ENCODE peak calls at places on chromosomes 2 and 18, in four cellular contexts. E is tibial artery, L is GM13976, J is A549. V is an unnamed sample.
A peak's percentile ranks its signal among the peaks of the same experiment; 100 is the strongest.

GRCh38 chr2:13572466-13572865 is 855.7 kb downstream of the TRIB2 start:
- DNase-seq in L (no peak), J (no peak), E (no peak), V (no peak)

GRCh38 chr2:204027105-204027504 is 90.5 kb downstream of the ICOS start:
- DNase-seq in E (no peak), J (no peak), L (peak; percentile 15), V (no peak)

GRCh38 chr2:106034325-106034724 is 159.8 kb downstream of the UXS1 start:
- DNase-seq in L (no peak), J (peak; percentile 27), E (no peak), V (no peak)

GRCh38 chr2:181813963-181814565 is 77.5 kb upstream of the ITPRID2 start:
- DNase-seq in E (peak; percentile 23), L (no peak), J (peak; percentile 44), V (no peak)

GRCh38 chr2:121192576-121192975 is 92.4 kb downstream of the TFCP2L1 start:
- DNase-seq in L (no peak), E (no peak), J (no peak), V (no peak)

GRCh38 chr2:35343135-35343534 is 1012.4 kb upstream of the CRIM1 start:
- DNase-seq in J (peak; percentile 29), L (no peak), E (no peak), V (no peak)

GRCh38 chr2:216492951-216493685 is 5.5 kb upstream of the RPL37A start:
- DNase-seq in J (no peak), L (no peak), E (no peak), V (no peak)

GRCh38 chr2:122105885-122106221 is 350.4 kb downstream of the TSN start:
- DNase-seq in J (no peak), E (no peak), L (no peak), V (no peak)

GRCh38 chr2:47783491-47784330 is 766 bp downstream of the MSH6 start:
- DNase-seq in E (peak; percentile 44), L (peak; percentile 84), J (peak; percentile 82), V (no peak)

GRCh38 chr2:168490015-168490874 is 34.2 kb downstream of the CERS6 start:
- DNase-seq in L (peak; percentile 52), E (no peak), J (peak; percentile 38), V (no peak)

GRCh38 chr2:170354855-170355649 is 177.1 kb downstream of the MYO3B start:
- DNase-seq in L (no peak), E (no peak), J (no peak), V (no peak)

GRCh38 chr2:150036622-150037021 is 449.0 kb upstream of the MMADHC start:
- DNase-seq in E (no peak), L (no peak), J (no peak), V (no peak)

GRCh38 chr2:132953771-132954170 is 283.8 kb upstream of the LYPD1 start:
- DNase-seq in J (no peak), L (no peak), E (no peak), V (no peak)

GRCh38 chr18:2482711-2483475 is 88.4 kb downstream of the METTL4 start:
- DNase-seq in L (no peak), E (no peak), J (no peak), V (no peak)

GRCh38 chr18:78693429-78693828 is 286.2 kb upstream of the SALL3 start:
- DNase-seq in J (no peak), E (no peak), L (no peak), V (no peak)

GRCh38 chr2:205629021-205629817 is 53.1 kb upstream of the NRP2 start:
- DNase-seq in E (no peak), L (no peak), J (no peak), V (no peak)

GRCh38 chr2:207149253-207150213 is 16.2 kb downstream of the KLF7 start:
- DNase-seq in L (no peak), J (no peak), E (no peak), V (no peak)

GRCh38 chr2:135817946-135818345 is 19.0 kb downstream of the LCT start:
- DNase-seq in L (no peak), J (no peak), E (no peak), V (no peak)

GRCh38 chr2:135821190-135821589 is 15.8 kb downstream of the LCT start:
- DNase-seq in E (no peak), J (no peak), L (no peak), V (no peak)

GRCh38 chr2:135820003-135820618 is 16.9 kb downstream of the LCT start:
- DNase-seq in L (peak; percentile 82), J (no peak), E (no peak), V (no peak)

GRCh38 chr2:135817466-135817865 is 19.5 kb downstream of the LCT start:
- DNase-seq in L (no peak), E (no peak), J (no peak), V (no peak)

DNA sequence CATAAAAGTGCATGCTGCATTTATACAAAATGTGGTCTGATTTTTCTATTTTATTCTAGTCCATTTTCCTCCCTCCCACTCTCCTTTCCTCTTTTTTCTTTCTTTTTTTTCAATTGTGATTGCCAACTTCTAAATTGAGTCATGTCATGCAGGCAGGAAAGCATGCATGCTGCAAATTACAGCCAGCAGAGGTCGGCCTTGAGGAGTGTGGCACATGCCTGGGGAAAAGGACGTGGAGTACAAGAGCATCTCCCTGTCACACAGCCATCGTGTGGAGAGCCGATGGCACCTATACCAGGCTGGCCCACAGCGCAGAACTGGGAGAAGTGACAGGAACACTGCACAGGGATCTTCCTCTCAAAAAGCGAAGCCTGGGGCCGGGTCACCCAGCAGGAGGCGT is 17.8 kb downstream of the LCT start:
- DNase-seq in J (peak; percentile 47), E (no peak), L (no peak), V (no peak)
- TF ChIP-seq CTCF in J (peak; percentile 39), E (no peak), L (peak; percentile 22), V (peak; percentile 33)

GRCh38 chr2:152500336-152500735 is 165.4 kb downstream of the FMNL2 start:
- DNase-seq in E (no peak), L (no peak), J (no peak), V (no peak)
- TF ChIP-seq CTCF in E (no peak), L (no peak), J (no peak), V (no peak)

GRCh38 chr2:136874258-136874657 is 108.9 kb downstream of the THSD7B start:
- DNase-seq in L (no peak), J (peak; percentile 11), E (no peak), V (no peak)
- TF ChIP-seq CTCF in L (no peak), J (no peak), E (no peak), V (peak; percentile 28)

GRCh38 chr2:237315170-237315880 is 98.6 kb downstream of the COL6A3 start:
- DNase-seq in J (no peak), L (no peak), E (peak; percentile 90), V (peak; percentile 94)
- TF ChIP-seq CTCF in J (no peak), L (no peak), E (peak; percentile 63), V (peak; percentile 52)

DNA sequence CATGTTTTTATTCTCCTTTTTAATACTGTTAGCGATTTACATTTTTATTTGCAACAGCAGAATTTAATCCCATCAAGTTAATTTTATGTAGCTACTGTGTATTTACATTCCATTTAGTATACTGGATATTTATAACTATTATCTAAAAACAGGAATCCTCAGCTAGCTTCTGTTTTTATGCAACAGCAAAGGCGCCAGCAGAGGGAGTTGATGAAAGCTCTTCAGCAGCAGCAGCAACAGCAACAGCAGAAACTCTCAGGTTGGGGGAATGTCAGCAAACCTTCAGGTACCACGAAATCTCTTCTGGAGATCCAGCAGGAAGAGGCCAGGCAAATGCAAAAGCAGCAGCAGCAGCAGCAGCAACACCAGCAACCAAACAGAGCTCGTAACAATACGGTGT is 26.2 kb upstream of the SNORC start:
- DNase-seq in J (no peak), E (no peak), L (no peak), V (no peak)
- TF ChIP-seq CTCF in J (peak; percentile 32), E (no peak), L (no peak), V (no peak)

GRCh38 chr2:69639246-69639645 is 4.3 kb downstream of the AAK1 start:
- DNase-seq in J (no peak), L (no peak), E (no peak), V (no peak)
- TF ChIP-seq CTCF in J (no peak), L (no peak), E (no peak), V (no peak)

GRCh38 chr2:171718720-171719119 is 31.5 kb downstream of the DYNC1I2 start:
- DNase-seq in L (peak; percentile 36), E (no peak), J (no peak), V (no peak)

GRCh38 chr2:171726841-171727460 is 39.7 kb downstream of the DYNC1I2 start:
- DNase-seq in E (no peak), J (no peak), L (no peak), V (peak; percentile 29)

GRCh38 chr2:171728989-171729951 is 42.0 kb downstream of the DYNC1I2 start:
- DNase-seq in L (no peak), J (no peak), E (no peak), V (no peak)

GRCh38 chr2:171729952-171730317 is 42.7 kb downstream of the DYNC1I2 start:
- DNase-seq in J (no peak), L (no peak), E (no peak), V (no peak)

DNA sequence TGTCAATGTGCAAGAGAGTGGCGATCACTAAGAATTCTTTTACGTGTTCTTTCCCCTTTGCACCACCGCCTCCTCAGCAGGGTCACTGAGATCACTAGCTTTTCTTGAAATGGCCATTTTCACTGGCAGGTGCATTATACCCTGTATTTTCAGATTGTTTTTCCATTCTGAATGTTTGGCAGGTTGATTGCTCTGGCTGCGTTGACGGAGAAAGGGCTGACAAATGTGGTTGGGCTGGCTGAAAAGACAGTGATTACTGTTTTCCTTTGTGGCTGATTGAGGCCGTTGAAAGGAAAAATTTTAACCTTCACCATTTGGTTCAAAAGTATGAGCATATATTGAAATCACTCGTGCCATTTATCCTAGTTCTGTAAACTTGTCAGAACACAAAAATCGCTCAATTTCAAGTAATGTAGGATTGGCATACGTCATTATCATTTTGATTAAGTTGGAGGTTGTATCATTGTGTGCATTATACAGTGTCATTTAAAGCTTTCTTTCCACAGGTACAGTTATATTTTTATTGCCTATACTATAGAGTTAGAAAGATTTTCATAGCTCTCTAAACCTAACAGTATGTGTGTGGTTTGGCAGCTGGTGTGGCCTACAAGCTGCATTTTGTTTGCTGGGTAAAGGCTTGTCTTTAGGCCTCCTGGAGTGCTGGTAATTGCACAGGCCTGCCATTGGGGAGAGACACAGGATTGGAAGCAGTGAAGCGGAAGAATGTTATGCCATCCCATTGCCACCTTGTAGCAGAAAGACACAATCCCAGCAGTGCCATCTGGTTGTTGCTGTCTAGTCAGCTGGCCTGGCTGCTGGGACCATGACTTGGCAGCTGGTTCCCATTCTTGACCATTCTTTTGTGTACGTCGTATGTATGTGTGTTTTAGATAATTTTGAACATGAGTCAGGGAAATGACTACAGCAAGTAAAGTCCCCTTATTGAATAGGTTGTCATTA is 36.7 kb downstream of the DYNC1I2 start:
- DNase-seq in E (no peak), J (peak; percentile 9), L (no peak), V (no peak)
- TF ChIP-seq CTCF in E (no peak), J (no peak), L (no peak), V (no peak)

GRCh38 chr18:45480219-45481015 is 134.9 kb upstream of the SLC14A2 start:
- DNase-seq in J (no peak), L (no peak), E (no peak), V (no peak)
- TF ChIP-seq CTCF in J (no peak), L (no peak), E (no peak), V (no peak)

GRCh38 chr2:75994759-75995158 is 284.0 kb upstream of the GCFC2 start:
- DNase-seq in L (no peak), E (no peak), J (peak; percentile 9), V (no peak)
- TF ChIP-seq CTCF in L (no peak), E (no peak), J (no peak), V (no peak)

V was measured in AG09319.